ENCODE peak calls at places on chromosome 17, in five cellular contexts. Y is left ventricle myocardium inferior, O is transverse colon, G is WERI-Rb-1, U is K562. M is an unnamed sample.

GRCh38 chr17:6843241-6843890 is 11.8 kb upstream of the TEKT1 start:
- DNase-seq in Y (no peak), O (no peak), G (no peak), U (peak; percentile 18), M (no peak)

GRCh38 chr17:74943808-74944522 is 8.3 kb downstream of the OTOP3 start:
- DNase-seq in Y (no peak), O (peak; percentile 47), G (no peak), U (no peak), M (no peak)

GRCh38 chr17:34254146-34254545 is 939 bp upstream of the CCL2 start:
- DNase-seq in Y (no peak), O (no peak), G (no peak), U (no peak), M (no peak)

GRCh38 chr17:77479372-77479781 is 338.6 kb downstream of the SEC14L1 start:
- DNase-seq in Y (no peak), O (no peak), G (no peak), U (no peak), M (no peak)

GRCh38 chr17:76461765-76462555 is 5.4 kb upstream of the AANAT start:
- DNase-seq in Y (no peak), O (no peak), G (no peak), U (no peak), M (no peak)

GRCh38 chr17:76528156-76528527 is 9.4 kb downstream of the CYGB start:
- DNase-seq in Y (peak; percentile 35), O (no peak), G (no peak), U (no peak), M (no peak)

GRCh38 chr17:79919164-79919585 is 79.9 kb upstream of the CBX4 start:
- DNase-seq in Y (peak; percentile 89), O (peak; percentile 94), G (no peak), U (no peak), M (peak; percentile 68)

GRCh38 chr17:8555062-8555461 is 75.5 kb downstream of the MYH10 start:
- DNase-seq in Y (no peak), O (no peak), G (no peak), U (no peak), M (no peak)

GRCh38 chr17:45265823-45266222 is 3.9 kb upstream of the SPATA32 start:
- DNase-seq in Y (no peak), O (peak; percentile 76), G (no peak), U (no peak), M (no peak)

GRCh38 chr17:31411707-31412285 is 20.3 kb downstream of the RAB11FIP4 start:
- DNase-seq in Y (no peak), O (no peak), G (no peak), U (no peak), M (no peak)

GRCh38 chr17:511001-511690 is 158.5 kb upstream of the RPH3AL start:
- DNase-seq in Y (no peak), O (no peak), G (no peak), U (no peak), M (no peak)

GRCh38 chr17:79607941-79608728 is 2.7 kb downstream of the RBFOX3 start:
- DNase-seq in Y (no peak), O (peak; percentile 20), G (peak; percentile 63), U (peak; percentile 71), M (no peak)

GRCh38 chr17:13415877-13416416 is 185.8 kb downstream of the HS3ST3A1 start:
- DNase-seq in Y (peak; percentile 51), O (peak; percentile 60), G (no peak), U (peak; percentile 16), M (no peak)

GRCh38 chr17:1087381-1088241 is 90.7 kb downstream of the TIMM22 start:
- DNase-seq in Y (peak; percentile 70), O (peak; percentile 85), G (no peak), U (peak; percentile 81), M (peak; percentile 47)

GRCh38 chr17:67528751-67529436 is 151.8 kb downstream of the PITPNC1 start:
- DNase-seq in Y (peak; percentile 72), O (peak; percentile 71), G (peak; percentile 92), U (no peak), M (peak; percentile 37)

GRCh38 chr17:29219378-29220047 is 27.1 kb upstream of the CRYBA1 start:
- DNase-seq in Y (peak; percentile 66), O (peak; percentile 77), G (peak; percentile 84), U (peak; percentile 91), M (peak; percentile 89)

GRCh38 chr17:66727634-66728570 is 107.0 kb upstream of the CACNG5 start:
- DNase-seq in Y (peak; percentile 28), O (peak; percentile 57), G (peak; percentile 89), U (peak; percentile 57), M (no peak)

GRCh38 chr17:82939213-82940030 is 99.6 kb upstream of the ZNF750 start:
- DNase-seq in Y (peak; percentile 10), O (no peak), G (no peak), U (no peak), M (no peak)

DNA sequence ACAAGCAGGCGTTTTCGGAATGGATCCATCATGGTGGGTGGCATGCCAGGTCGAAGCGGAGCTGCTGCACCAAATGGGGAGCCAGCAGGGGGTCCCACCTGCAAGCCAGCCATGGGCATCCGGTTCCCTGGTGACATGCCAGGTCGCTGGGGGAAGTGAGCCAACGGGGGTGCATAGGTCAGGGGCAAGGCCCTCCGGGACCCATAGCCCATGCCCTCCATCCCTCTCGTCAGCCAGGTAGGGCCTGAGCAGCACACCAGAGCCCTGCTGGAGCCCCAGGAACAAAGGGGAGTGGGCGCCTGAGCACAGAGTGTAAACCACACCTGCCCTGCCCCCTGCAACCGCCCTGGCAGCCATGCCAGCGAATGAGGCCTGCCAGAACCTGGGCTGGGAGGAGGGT is 5.0 kb downstream of the SMARCD2 start:
- DNase-seq in Y (no peak), O (no peak), G (no peak), U (no peak), M (no peak)
- H3K27ac ChIP-seq in Y (peak overlapping the region; percentile 98), O (peak overlapping the region; percentile 97), G (no peak overlapping the region), U (no peak overlapping the region), M (peak overlapping the region; percentile 89)

DNA sequence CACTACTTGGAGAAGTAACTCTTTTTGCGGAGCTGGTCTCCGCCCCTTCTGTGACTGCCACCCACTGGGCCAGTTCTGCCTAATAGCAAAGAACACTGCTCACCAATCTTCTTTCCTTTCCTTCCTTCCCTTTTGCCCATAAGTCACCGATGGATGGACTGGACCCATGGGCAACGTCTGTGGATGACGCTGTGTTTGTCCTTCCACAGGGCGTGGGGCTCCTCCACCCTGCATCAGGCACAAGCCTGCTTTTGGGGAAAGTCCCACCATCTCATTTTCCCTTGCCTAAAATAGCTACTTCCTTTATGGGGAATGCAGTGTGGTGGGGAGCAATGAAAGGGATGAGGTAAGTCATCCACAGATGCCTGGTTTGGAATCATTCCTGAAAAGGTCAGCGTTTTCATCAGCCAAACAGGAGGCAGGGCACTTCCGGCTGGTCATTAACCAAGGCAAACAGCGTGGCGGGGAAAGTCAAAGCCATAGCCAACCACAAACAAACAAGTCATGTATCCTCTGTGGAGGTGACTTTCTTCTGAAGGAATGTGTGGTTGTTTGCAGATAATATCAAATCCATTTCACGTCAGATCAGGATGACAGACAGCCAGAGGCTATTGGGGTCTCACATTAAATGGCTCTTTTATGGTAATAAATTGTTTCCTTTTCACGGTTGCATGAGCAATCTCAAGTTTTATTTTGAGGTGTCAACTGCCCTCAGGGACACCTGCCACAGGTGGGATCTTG is 30.7 kb upstream of the MED9 start:
- DNase-seq in Y (no peak), O (peak; percentile 51), G (no peak), U (no peak), M (no peak)
- H3K27ac ChIP-seq in Y (no peak overlapping the region), O (no peak overlapping the region), G (no peak overlapping the region), U (no peak overlapping the region), M (no peak overlapping the region)

DNA sequence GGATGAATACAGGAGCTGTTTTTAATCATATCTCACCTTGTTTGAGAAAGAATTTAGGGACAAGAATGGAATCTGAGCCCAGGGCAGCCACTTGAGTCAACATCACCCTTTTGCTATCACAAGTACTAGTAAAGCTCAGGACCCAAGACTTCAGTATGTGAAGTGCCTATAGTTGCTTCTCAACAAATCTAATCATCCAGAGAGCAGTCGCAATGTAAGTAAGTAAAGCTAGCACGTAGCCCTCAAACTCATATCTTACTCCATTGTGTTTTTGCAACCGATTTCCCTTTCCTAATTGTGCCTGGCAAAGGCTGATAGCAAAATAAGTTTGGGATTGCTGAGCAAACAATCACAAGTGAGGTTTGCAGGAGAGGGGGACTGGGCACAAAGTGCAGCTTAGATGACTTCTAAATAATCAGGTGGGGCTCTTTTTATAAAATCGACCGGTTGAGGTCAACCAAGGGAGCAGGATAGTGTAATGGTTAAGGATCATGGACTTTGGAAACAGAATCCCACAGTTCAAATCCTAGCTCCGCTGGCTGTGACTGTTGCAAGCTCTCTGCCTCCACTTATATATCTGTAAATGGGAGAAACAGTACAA is 13.0 kb downstream of the TOB1 start:
- DNase-seq in Y (no peak), O (no peak), G (no peak), U (no peak), M (no peak)
- H3K27ac ChIP-seq in Y (peak overlapping the region; percentile 91), O (peak overlapping the region; percentile 66), G (no peak overlapping the region), U (no peak overlapping the region), M (peak overlapping the region; percentile 79)

GRCh38 chr17:81128338-81128737 is 37.0 kb upstream of the PVALEF start:
- DNase-seq in Y (no peak), O (no peak), G (no peak), U (no peak), M (no peak)

GRCh38 chr17:81127133-81127455 is 38.2 kb upstream of the PVALEF start:
- DNase-seq in Y (no peak), O (no peak), G (no peak), U (no peak), M (no peak)

GRCh38 chr17:81128774-81129173 is 36.5 kb upstream of the PVALEF start:
- DNase-seq in Y (no peak), O (no peak), G (no peak), U (no peak), M (no peak)

GRCh38 chr17:81126281-81127132 is 38.8 kb upstream of the PVALEF start:
- DNase-seq in Y (no peak), O (no peak), G (no peak), U (no peak), M (no peak)

DNA sequence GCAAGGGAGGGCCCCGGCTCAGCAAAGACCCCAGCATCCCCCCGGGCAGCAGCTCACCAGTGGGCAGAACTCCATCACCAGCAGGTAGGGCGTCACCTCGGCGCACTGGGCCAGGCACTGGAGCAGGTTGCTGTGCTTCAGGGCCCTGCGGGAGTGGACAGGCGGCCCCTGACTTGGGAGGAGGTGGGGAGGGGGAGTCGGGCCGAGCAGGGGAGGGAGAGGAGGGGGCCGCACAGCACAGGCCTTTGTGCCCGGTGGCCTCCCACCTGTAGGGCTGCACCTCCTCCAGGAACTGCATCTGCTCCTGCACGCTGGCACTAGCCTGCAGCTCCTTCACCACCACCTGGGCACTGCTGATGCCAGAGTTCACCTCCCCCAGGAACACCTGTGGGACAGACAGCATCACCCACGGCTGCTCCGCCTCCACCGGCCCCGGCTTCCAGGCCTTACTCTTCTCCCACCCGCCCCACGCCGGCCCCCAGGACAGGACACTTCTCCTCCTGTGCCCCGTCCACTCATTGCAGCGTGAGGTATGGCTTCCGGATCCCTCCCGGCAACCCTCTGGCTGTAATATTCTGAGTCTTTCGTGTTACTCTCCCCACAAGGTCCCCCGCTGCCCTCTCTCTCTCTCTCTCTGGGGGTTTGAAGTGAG is 37.7 kb upstream of the PVALEF start:
- DNase-seq in Y (no peak), O (no peak), G (no peak), U (no peak), M (no peak)
- H3K27ac ChIP-seq in Y (no peak overlapping the region), O (no peak overlapping the region), G (no peak overlapping the region), U (no peak overlapping the region), M (no peak overlapping the region)

DNA sequence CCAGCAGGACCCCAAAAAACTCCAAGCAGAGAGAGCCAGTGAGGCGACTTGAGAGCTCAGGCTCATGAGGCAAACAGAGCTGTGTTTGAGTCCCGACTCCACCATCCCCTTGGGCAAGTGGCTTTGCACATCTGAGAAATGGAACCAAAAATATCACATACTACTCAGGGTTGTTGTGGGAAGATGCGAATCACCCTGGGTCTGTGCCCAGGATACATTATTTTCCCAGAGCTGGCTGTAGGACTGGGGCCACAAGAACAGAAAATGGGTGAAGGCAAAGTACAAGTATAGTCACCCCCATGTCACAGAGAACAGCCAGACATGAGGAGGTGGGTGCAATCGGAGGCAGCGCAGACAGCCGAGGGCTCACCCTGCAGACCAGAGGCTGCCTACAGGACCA is 127.3 kb downstream of the GAS7 start:
- DNase-seq in Y (no peak), O (no peak), G (no peak), U (no peak), M (no peak)
- H3K27ac ChIP-seq in Y (no peak overlapping the region), O (no peak overlapping the region), G (no peak overlapping the region), U (no peak overlapping the region), M (no peak overlapping the region)

M was measured in ascending aorta.